ENCODE peak calls at places on chromosomes 16 and 17, in seven cellular contexts. Q is NCI-H1417; J is astrocyte of the spinal cord; K is NCI-H2171 treated with DMSO at 0.1 percent for 48 hours; C is activated T-cell treated with anti-CD3 and anti-CD28 coated beads, Interleukin-2, amount 50 U/mL, for 72 hours; X is NCI-H1694; V is NCI-H1930. G is an unnamed sample.

GRCh38 chr17:21096874-21097273 is 29.9 kb upstream of the DHRS7B start:
- DNase-seq in Q (no peak), X (no peak), V (no peak), C (no peak), K (no peak), J (no peak), G (no peak)

GRCh38 chr17:82223517-82223916 is 5.3 kb upstream of the SLC16A3 start:
- DNase-seq in X (no peak), K (no peak), Q (no peak), C (no peak), V (no peak), J (no peak), G (no peak)

GRCh38 chr16:49750341-49751011 is 105.4 kb downstream of the ZNF423 start:
- DNase-seq in X (no peak), Q (no peak), J (no peak), K (peak), V (no peak), C (no peak), G (no peak)

GRCh38 chr16:4207683-4208528 is 34.0 kb downstream of the SRL start:
- DNase-seq in K (no peak), J (no peak), C (no peak), X (no peak), Q (no peak), V (no peak), G (no peak)

GRCh38 chr17:83082435-83082834 is 3.0 kb downstream of the METRNL start:
- DNase-seq in J (no peak), Q (no peak), C (no peak), K (no peak), V (no peak), X (no peak), G (no peak)

GRCh38 chr17:35778641-35779196 is 16.7 kb downstream of the MMP28 start:
- DNase-seq in X (no peak), C (no peak), J (no peak), Q (no peak), K (no peak), V (no peak), G (no peak)

GRCh38 chr16:87874639-87875472 is 5.5 kb upstream of the SLC7A5 start:
- DNase-seq in V (no peak), C (peak), X (no peak), J (no peak), K (no peak), Q (no peak), G (peak)

GRCh38 chr17:78838574-78839005 is 2.0 kb downstream of the USP36 start:
- DNase-seq in C (no peak), Q (no peak), K (no peak), X (no peak), J (no peak), V (no peak), G (no peak)

GRCh38 chr16:30622455-30623032 is 12.4 kb upstream of the ZNF689 start:
- DNase-seq in X (no peak), K (no peak), V (no peak), C (no peak), Q (no peak), J (no peak), G (no peak)

GRCh38 chr16:55123652-55124051 is 193.0 kb downstream of the IRX5 start:
- DNase-seq in X (no peak), C (no peak), V (no peak), Q (no peak), K (no peak), J (no peak), G (no peak)

GRCh38 chr17:43471801-43472200 is 12.0 kb upstream of the DHX8 start:
- DNase-seq in K (no peak), C (no peak), V (no peak), J (peak), X (no peak), Q (no peak), G (no peak)

GRCh38 chr17:57940653-57941329 is 14.4 kb downstream of the CUEDC1 start:
- DNase-seq in J (no peak), Q (peak), K (peak), X (peak), V (no peak), C (peak), G (no peak)

GRCh38 chr16:87487361-87487924 is 5.4 kb downstream of the ZCCHC14 start:
- DNase-seq in C (no peak), V (no peak), Q (peak), K (peak), X (no peak), J (no peak), G (no peak)

GRCh38 chr17:28842282-28843012 is at the start of gene FAM222B:
- DNase-seq in K (peak), X (peak), V (peak), Q (peak), J (peak), C (peak), G (peak)

GRCh38 chr16:2749936-2750335 is 2.5 kb upstream of the SRRM2 start:
- DNase-seq in J (no peak), Q (no peak), K (no peak), C (no peak), V (no peak), X (no peak), G (no peak)

GRCh38 chr17:28370035-28370743 is at the start of gene VTN:
- DNase-seq in X (no peak), K (no peak), Q (no peak), J (no peak), C (no peak), V (no peak), G (no peak)

GRCh38 chr17:76119409-76120371 is 16.1 kb upstream of the EXOC7 start:
- DNase-seq in Q (no peak), V (no peak), K (no peak), X (no peak), J (no peak), C (no peak), G (peak)

GRCh38 chr17:37081287-37081686 is 132.5 kb downstream of the AATF start:
- DNase-seq in X (no peak), C (no peak), Q (no peak), K (no peak), J (no peak), V (no peak), G (no peak)

GRCh38 chr17:5705081-5705875 is 121.0 kb upstream of the NLRP1 start:
- DNase-seq in V (no peak), K (no peak), C (peak), Q (no peak), X (no peak), J (no peak), G (peak)